ENCODE peak calls at places on chromosomes 5 and 9, in five cellular contexts. W is lower leg skin, B is heart left ventricle, K is H1, D is pancreas. R is an unnamed sample.

GRCh38 chr9:27888661-27889295 is 315.5 kb upstream of the C9orf72 start:
- DNase-seq in B (no peak), D (peak; percentile 63), K (peak; percentile 91), W (no peak), R (no peak)

GRCh38 chr5:3325206-3325605 is 270.4 kb upstream of the IRX1 start:
- DNase-seq in K (no peak), B (peak; percentile 38), D (no peak), W (peak; percentile 42), R (no peak)

GRCh38 chr5:57082441-57083067 is 91.3 kb upstream of the GPBP1 start:
- DNase-seq in K (no peak), D (no peak), W (no peak), B (no peak), R (no peak)

GRCh38 chr9:35749515-35750255 is 598 bp downstream of the RGP1 start:
- DNase-seq in W (no peak), D (peak; percentile 64), B (peak; percentile 59), K (no peak), R (no peak)

GRCh38 chr9:107810493-107810931 is 320.9 kb upstream of the KLF4 start:
- DNase-seq in W (no peak), K (no peak), B (no peak), D (no peak), R (no peak)

GRCh38 chr5:175252234-175252805 is 191.7 kb downstream of the DRD1 start:
- DNase-seq in W (no peak), D (no peak), K (no peak), B (no peak), R (no peak)

GRCh38 chr5:96648023-96648422 is 14.2 kb upstream of the CAST start:
- DNase-seq in K (no peak), W (no peak), D (no peak), B (no peak), R (no peak)

GRCh38 chr5:52799358-52799982 is 11.8 kb downstream of the ITGA1 start:
- DNase-seq in K (no peak), B (peak; percentile 56), W (peak; percentile 32), D (peak; percentile 60), R (no peak)

GRCh38 chr5:72480836-72481235 is 26.4 kb downstream of the ZNF366 start:
- DNase-seq in B (no peak), K (no peak), D (no peak), W (no peak), R (no peak)

GRCh38 chr5:112005533-112005926 is 248.5 kb upstream of the NREP start:
- DNase-seq in K (no peak), B (no peak), D (no peak), W (no peak), R (no peak)

GRCh38 chr5:17355585-17356346 is 138.3 kb downstream of the BASP1 start:
- DNase-seq in W (no peak), D (no peak), B (no peak), K (no peak), R (no peak)

GRCh38 chr5:73996181-73996770 is 370.3 kb downstream of the ARHGEF28 start:
- DNase-seq in D (no peak), K (no peak), B (no peak), W (no peak), R (no peak)

GRCh38 chr5:74507596-74507995 is 132.9 kb downstream of the ENC1 start:
- DNase-seq in B (no peak), K (no peak), W (no peak), D (no peak), R (no peak)

GRCh38 chr9:120331913-120332312 is 248.1 kb downstream of the CDK5RAP2 start:
- DNase-seq in D (no peak), B (no peak), K (peak; percentile 3), W (no peak), R (no peak)

GRCh38 chr5:176319827-176320554 is 41.6 kb downstream of the KIAA1191 start:
- DNase-seq in K (no peak), D (no peak), W (no peak), B (no peak), R (no peak)

GRCh38 chr5:43389679-43390329 is 22.4 kb downstream of the CCL28 start:
- DNase-seq in D (no peak), W (peak; percentile 56), B (no peak), K (peak; percentile 50), R (no peak)

GRCh38 chr5:119022017-119022745 is 33.8 kb upstream of the DTWD2 start:
- DNase-seq in B (no peak), D (no peak), K (no peak), W (no peak), R (no peak)
- TF ChIP-seq CTCF in B (peak; percentile 49), D (no peak), K (peak; percentile 46), W (no peak), R (no peak)

DNA sequence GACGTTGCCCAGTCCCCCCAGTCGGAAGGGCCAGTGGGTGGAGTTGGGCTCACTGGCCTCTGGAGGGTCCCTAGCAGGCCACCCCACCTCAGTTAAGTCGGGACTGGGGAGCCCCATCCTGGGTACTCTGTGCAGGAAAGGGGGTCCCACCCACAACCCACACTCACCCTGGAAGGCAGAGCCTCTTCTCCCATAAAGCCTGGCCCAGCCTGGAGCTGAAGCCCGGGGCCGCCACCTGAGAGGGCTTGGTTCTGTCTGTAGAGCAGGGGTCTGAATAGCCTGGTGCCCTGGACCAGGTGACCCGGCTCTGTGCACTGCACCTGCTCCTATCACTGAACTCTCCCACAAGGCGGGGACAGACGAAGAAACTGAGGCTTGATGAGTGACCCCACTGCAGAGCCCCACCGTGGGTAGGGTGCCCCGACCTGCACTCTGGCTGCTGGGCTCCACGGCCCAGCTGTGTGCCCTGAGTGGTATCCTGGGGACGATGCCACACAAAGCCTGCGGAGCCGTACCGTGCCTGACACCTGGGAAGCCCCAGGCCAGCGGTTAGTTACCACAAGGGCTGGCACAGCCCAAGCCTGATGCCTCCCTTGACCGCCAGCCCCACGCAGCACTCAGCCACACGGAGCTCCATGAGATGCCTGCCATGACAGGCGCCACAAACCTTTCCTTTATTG is 7.3 kb downstream of the PTGES2 start:
- DNase-seq in K (no peak), B (peak; percentile 23), D (peak; percentile 55), W (no peak), R (no peak)
- TF ChIP-seq CTCF in K (no peak), B (no peak), D (no peak), W (no peak), R (no peak)

GRCh38 chr5:134463991-134464760 is 52.5 kb upstream of the CDKN2AIPNL start:
- DNase-seq in B (no peak), W (no peak), D (peak; percentile 17), K (no peak), R (no peak)

GRCh38 chr5:134462761-134463160 is 51.1 kb upstream of the CDKN2AIPNL start:
- DNase-seq in W (no peak), K (no peak), B (no peak), D (peak; percentile 8), R (no peak)

GRCh38 chr5:134462047-134462575 is 50.4 kb upstream of the CDKN2AIPNL start:
- DNase-seq in D (peak; percentile 20), K (no peak), B (no peak), W (no peak), R (no peak)

GRCh38 chr5:134464988-134465855 is 53.5 kb upstream of the CDKN2AIPNL start:
- DNase-seq in B (peak; percentile 62), D (peak; percentile 41), W (no peak), K (no peak), R (no peak)

DNA sequence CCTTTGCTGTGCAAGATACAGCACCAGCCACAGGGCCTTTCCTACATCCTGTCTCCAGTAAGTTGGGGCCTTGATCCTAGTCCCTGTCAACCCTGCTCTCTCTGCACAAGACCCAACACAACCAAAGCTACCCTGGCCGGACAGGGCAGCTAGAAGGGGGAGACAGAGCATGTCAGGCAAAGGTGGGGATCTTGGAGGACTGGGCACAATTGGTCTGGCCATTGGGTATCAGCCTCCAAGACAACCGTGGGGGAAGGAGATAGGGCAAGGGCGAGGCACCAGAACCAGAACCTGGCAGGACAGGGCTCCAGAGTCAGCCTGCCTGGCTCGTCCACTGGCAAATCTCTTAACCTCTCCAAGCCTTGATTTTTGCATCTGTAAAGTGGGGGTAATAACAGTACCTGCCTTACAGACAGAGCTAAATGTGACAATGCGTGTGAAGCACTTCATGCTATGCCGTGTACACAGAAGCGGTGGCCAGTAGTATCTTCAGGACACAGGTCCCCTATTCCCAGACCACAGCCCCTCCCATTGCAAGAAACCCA is 51.6 kb upstream of the CDKN2AIPNL start:
- DNase-seq in B (no peak), K (no peak), D (peak; percentile 26), W (no peak), R (no peak)
- TF ChIP-seq CTCF in B (no peak), K (no peak), D (no peak), W (no peak), R (no peak)

DNA sequence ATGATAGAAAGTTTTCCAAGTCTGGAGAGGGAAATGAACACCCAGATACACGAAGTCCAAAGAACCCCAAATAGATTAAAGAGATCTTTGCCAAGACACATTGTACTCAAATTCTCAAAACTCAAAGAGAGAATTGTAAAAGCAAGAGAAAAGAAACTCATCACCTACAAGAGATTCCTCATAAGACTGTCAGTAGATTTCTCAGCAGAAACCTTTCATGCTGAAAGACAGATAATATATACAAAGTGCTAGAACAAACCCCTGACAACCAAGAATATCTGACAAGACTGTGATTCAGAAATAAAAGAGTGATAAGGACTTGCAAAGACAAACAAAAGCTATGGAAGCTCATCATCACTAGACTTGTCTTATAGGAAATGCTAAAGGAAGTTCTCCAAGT is 326.7 kb upstream of the ZNF608 start:
- DNase-seq in K (no peak), W (no peak), D (no peak), B (no peak), R (no peak)
- TF ChIP-seq CTCF in K (no peak), W (no peak), D (no peak), B (no peak), R (no peak)

DNA sequence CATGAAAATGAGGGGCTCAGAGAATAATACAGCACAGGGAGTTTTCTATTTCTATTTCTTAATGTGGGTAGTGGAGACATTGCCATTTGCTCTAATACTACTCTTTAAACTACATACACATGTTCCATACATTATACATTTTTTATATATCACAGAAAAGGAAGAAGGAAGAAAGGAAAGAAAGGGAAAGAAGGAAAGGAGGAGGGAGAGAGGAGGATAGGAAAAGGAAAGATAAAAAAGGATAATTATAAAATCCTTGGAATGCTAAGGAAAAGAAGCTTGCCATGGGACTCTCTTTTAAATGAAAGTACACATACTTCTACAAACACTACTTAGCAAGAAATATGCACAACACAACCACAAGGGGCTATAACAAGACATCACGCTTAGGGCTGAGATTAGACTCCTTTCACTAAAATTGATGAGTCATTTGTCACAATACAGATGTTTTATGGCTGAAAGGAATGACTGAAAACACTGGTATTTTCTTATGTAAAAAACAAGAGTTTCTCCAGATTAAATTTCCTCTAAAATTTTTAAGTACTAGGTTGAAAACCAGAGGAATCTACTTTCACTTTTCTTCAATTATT is 219.8 kb downstream of the ARL15 start:
- DNase-seq in B (no peak), D (no peak), W (no peak), K (no peak), R (no peak)
- TF ChIP-seq CTCF in B (no peak), D (no peak), W (no peak), K (peak; percentile 7), R (no peak)

GRCh38 chr5:122493776-122494518 is 181.9 kb downstream of the SNCAIP start:
- DNase-seq in D (no peak), W (no peak), B (no peak), K (no peak), R (no peak)

GRCh38 chr5:122493091-122493775 is 181.2 kb downstream of the SNCAIP start:
- DNase-seq in W (no peak), K (no peak), B (peak; percentile 89), D (peak; percentile 80), R (no peak)

GRCh38 chr5:122498163-122498562 is 186.1 kb downstream of the SNCAIP start:
- DNase-seq in W (no peak), K (no peak), B (no peak), D (no peak), R (no peak)

GRCh38 chr5:122490718-122491117 is 178.7 kb downstream of the SNCAIP start:
- DNase-seq in W (no peak), B (no peak), K (no peak), D (no peak), R (no peak)

GRCh38 chr5:122492675-122493074 is 180.6 kb downstream of the SNCAIP start:
- DNase-seq in B (no peak), D (no peak), W (no peak), K (no peak), R (no peak)
- TF ChIP-seq CTCF in B (peak; percentile 13), D (no peak), W (no peak), K (peak; percentile 67), R (no peak)